ENCODE peak calls at places on chromosomes 3 and 15, in four cellular contexts. T is hepatocyte, Z is SK-N-SH, B is GM23338. X is an unnamed sample. For H3K9me2, the result is how much of the 10 kb centered on the place peaks cover.

GRCh38 chr3:56593455-56594158 is 36.6 kb downstream of the CCDC66 start:
- DNase-seq in T (no peak), Z (no peak), B (no peak), X (no peak)

GRCh38 chr3:22765679-22766078 is 437.4 kb upstream of the UBE2E2 start:
- DNase-seq in T (no peak), Z (no peak), B (no peak), X (no peak)

GRCh38 chr3:101122678-101123077 is 129.5 kb upstream of the ABI3BP start:
- DNase-seq in T (no peak), Z (no peak), B (no peak), X (no peak)

GRCh38 chr3:173399001-173399400 is 1.5 kb downstream of the NLGN1 start:
- DNase-seq in T (no peak), Z (no peak), B (no peak), X (no peak)

GRCh38 chr15:38877471-38877870 is 312.9 kb upstream of the RASGRP1 start:
- DNase-seq in T (no peak), Z (no peak), B (no peak), X (no peak)

GRCh38 chr3:177446160-177446559 is 248.9 kb upstream of the TBL1XR1 start:
- DNase-seq in T (no peak), Z (no peak), B (no peak), X (no peak)

GRCh38 chr3:120706950-120707349 is 24.9 kb upstream of the HGD start:
- DNase-seq in T (no peak), Z (no peak), B (no peak), X (no peak)

GRCh38 chr15:49721091-49721490 is 100.2 kb downstream of the DTWD1 start:
- DNase-seq in T (no peak), Z (peak), B (no peak), X (no peak)

GRCh38 chr3:37607604-37608003 is 254.1 kb upstream of the CTDSPL start:
- DNase-seq in T (no peak), Z (no peak), B (no peak), X (no peak)

GRCh38 chr15:78492841-78493240 is 14.5 kb upstream of the HYKK start:
- DNase-seq in T (no peak), Z (no peak), B (no peak), X (no peak)

GRCh38 chr15:41494922-41495735 is 1.5 kb downstream of the ITPKA start:
- DNase-seq in T (peak), Z (no peak), B (peak), X (no peak)

GRCh38 chr3:160678447-160678846 is 1.5 kb downstream of the ARL14 start:
- DNase-seq in T (peak), Z (no peak), B (no peak), X (no peak)

GRCh38 chr15:65991721-65992472 is 122.6 kb downstream of the RAB11A start:
- DNase-seq in T (no peak), Z (peak), B (no peak), X (no peak)

GRCh38 chr15:48645558-48646330 is at the start of gene FBN1:
- DNase-seq in T (peak), Z (peak), B (peak), X (no peak)

GRCh38 chr3:136476280-136476679 is 226.1 kb downstream of the PCCB start:
- DNase-seq in T (no peak), Z (no peak), B (no peak), X (no peak)

GRCh38 chr15:83365370-83365938 is 81.0 kb upstream of the BNC1 start:
- DNase-seq in T (peak), Z (peak), B (peak), X (peak)

GRCh38 chr3:176514297-176514696 is 683.0 kb downstream of the TBL1XR1 start:
- DNase-seq in T (peak), Z (no peak), B (peak), X (peak)

GRCh38 chr3:155219106-155219505 is 74.4 kb downstream of the STRIT1 start:
- DNase-seq in T (no peak), Z (no peak), B (no peak), X (no peak)

GRCh38 chr3:10238330-10238995 is 9.8 kb upstream of the TATDN2 start:
- DNase-seq in T (no peak), Z (no peak), B (no peak), X (no peak)

GRCh38 chr15:63803106-63803886 is 30.5 kb downstream of the HERC1 start:
- DNase-seq in T (no peak), Z (peak), B (no peak), X (no peak)

GRCh38 chr3:1252061-1252430 is 159.2 kb downstream of the CNTN6 start:
- DNase-seq in T (no peak), Z (no peak), B (no peak), X (no peak)

GRCh38 chr3:111484666-111485065 is 57.3 kb upstream of the CD96 start:
- DNase-seq in T (no peak), Z (peak), B (no peak), X (peak)

GRCh38 chr15:37967788-37968187 is 33.3 kb downstream of the TMCO5A start:
- DNase-seq in T (no peak), Z (no peak), B (no peak), X (no peak)

GRCh38 chr3:177452487-177452886 is 255.2 kb upstream of the TBL1XR1 start:
- DNase-seq in T (peak), Z (no peak), B (no peak), X (no peak)

GRCh38 chr15:89114974-89115373 is 26.7 kb downstream of the ABHD2 start:
- DNase-seq in T (no peak), Z (peak), B (peak), X (no peak)

GRCh38 chr15:86935841-86936240 is 856.2 kb downstream of the AGBL1 start:
- DNase-seq in T (no peak), Z (no peak), B (peak), X (no peak)

GRCh38 chr3:64039273-64039672 is 16.0 kb upstream of the PSMD6 start:
- DNase-seq in T (no peak), Z (peak), B (no peak), X (no peak)

GRCh38 chr3:101725192-101725889 is 927 bp downstream of the CEP97 start:
- DNase-seq in T (peak), Z (peak), B (peak), X (no peak)

GRCh38 chr15:45442497-45443135 is 64.3 kb upstream of the GATM start:
- DNase-seq in T (no peak), Z (no peak), B (peak), X (no peak)

GRCh38 chr3:60431599-60431958 is 819.7 kb downstream of the FHIT start:
- DNase-seq in T (no peak), Z (no peak), B (peak), X (no peak)

GRCh38 chr3:101036213-101036618 is 43.0 kb upstream of the ABI3BP start:
- DNase-seq in T (peak), Z (no peak), B (peak), X (peak)

GRCh38 chr15:83066761-83067637 is at the start of gene BTBD1:
- DNase-seq in T (peak), Z (peak), B (peak), X (peak)

GRCh38 chr3:58340594-58341244 is 8.0 kb downstream of the PXK start:
- DNase-seq in T (no peak), Z (no peak), B (no peak), X (no peak)

GRCh38 chr3:45259144-45259543 is 33.1 kb upstream of the TMEM158 start:
- DNase-seq in T (no peak), Z (no peak), B (no peak), X (no peak)

GRCh38 chr15:90633361-90633760 is 83.8 kb upstream of the BLM start:
- DNase-seq in T (no peak), Z (no peak), B (no peak), X (no peak)

GRCh38 chr3:53846134-53846850 is at the start of the genes CHDH and IL17RB:
- DNase-seq in T (peak), Z (peak), B (peak), X (peak)

GRCh38 chr15:57320543-57321220 is 55.6 kb upstream of the CGNL1 start:
- DNase-seq in T (peak), Z (no peak), B (no peak), X (no peak)
- H3K9me2 ChIP-seq in T (under half), Z (under half), B (under half), X (under half)

DNA sequence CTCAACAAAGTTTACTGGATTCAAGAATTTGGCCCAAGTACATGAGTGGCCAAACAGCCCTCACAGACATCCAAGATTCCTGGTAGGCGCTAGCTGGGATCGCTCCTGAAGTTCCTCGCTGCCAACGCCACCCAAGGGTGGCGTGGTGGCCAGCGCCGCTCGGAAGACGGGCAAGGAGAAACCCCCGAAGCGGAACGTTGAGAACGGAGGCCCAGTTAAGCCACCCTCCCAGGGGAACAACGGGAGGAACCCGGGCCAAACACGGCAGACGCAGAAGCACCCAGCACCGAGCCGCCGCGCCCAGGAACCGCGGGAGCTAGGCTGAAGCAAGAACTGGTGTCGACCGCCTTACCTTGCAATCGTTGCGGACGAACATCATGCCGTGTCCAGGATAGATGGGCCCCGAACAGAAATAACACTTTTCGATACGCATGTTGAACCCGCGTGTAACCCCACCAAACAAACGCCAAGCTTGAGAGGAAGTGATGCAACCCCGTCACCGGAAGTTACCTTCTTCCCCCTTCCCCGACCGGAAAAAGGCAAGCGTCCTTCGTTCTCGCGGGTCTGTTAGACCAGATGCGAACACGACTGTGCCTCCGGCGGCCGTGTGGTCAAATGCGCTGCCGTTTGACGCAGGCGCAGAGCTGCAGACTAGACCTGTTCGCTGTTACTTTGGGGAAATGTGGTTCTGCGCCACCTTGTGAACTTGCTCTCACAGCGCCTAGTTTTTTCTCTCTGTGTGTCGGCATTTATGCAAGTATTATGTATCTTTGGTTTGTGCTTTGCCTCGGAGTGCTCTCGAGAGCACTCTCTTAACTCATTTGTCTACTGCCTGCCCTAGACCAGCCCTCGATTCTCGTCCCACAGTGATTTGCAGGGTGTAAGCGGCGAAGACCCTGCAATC is at the start of gene RSL24D1:
- DNase-seq in T (peak), Z (peak), B (peak), X (peak)
- H3K9me2 ChIP-seq in T (under half), Z (under half), B (under half), X (under half)

DNA sequence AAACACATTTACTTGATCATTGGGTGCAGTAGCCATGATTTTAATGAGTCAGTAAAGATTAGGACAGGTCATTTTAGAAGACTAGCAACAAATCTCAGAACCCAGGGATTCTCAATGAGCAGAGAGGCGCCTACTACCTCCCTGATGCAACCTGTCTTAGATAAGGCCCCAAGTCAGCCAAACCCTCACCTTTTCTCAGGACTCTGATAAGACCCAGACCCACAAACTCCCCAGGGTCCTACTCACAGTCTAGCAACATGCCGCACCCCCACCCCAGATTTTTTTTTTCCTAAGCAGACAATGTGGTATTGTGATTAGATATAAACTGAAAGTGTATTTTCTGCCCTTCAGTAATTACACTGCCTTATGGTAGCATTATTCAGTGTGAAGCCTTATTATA is 122.2 kb upstream of the SOX14 start:
- DNase-seq in T (no peak), Z (no peak), B (no peak), X (no peak)
- H3K9me2 ChIP-seq in T (under half), Z (under half), B (under half), X (under half)

DNA sequence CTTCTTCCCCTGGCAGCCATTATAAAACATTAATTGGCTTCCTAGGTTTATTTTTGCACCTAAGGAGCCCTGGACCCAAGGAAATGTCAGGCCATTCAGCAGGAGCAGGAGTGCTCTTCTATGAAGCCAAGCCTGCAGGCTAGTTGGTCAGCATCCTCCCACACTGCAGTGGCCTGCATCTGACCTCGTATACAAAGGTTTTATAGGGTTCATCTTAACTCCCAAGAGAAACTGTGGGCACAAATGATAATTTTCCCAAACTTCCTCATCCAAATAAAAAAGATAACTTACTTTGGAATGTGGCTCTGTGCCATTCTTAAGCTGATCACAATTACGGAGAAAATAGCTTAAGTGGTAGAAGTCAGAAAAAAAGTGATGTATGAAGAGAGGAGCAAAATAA is 19.4 kb downstream of the PLSCR1 start:
- DNase-seq in T (no peak), Z (no peak), B (no peak), X (no peak)
- H3K9me2 ChIP-seq in T (under half), Z (under half), B (under half), X (under half)

GRCh38 chr3:11915621-11916417 is 69.1 kb upstream of the TAMM41 start:
- DNase-seq in T (no peak), Z (no peak), B (no peak), X (no peak)
- H3K9me2 ChIP-seq in T (under half), Z (under half), B (under half), X (under half)

DNA sequence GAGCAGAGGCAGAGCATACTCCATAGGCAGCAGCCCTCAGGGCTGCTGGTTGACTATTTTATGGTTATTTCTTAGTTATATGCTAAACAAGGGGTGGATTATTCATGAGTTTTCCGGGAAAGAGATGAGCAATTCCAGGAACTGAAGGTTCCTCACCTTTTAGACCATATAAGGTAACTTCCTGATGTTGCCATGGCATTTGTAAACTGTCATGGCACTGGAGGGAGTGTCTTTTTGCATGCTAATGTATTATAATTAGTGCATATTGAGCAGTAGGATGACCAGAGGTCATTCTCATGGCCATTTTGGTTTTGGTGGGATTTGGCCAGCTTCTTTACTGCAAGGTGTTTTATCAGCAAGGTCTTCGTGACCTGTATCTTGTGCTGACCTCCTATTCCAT is 42.3 kb downstream of the C3orf38 start:
- DNase-seq in T (no peak), Z (no peak), B (no peak), X (no peak)
- H3K9me2 ChIP-seq in T (under half), Z (under half), B (under half), X (under half)

GRCh38 chr3:188594137-188594536 is 440.2 kb downstream of the LPP start:
- DNase-seq in T (no peak), Z (no peak), B (peak), X (no peak)
- H3K9me2 ChIP-seq in T (under half), Z (under half), B (under half), X (under half)